ENCODE peak calls at places on chromosome 12, in seven cellular contexts. One of them, this sample, is unnamed.
A peak's percentile ranks its signal among the peaks of the same experiment; 100 is the strongest.

GRCh38 chr12:70840966-70841365 is 79.6 kb downstream of the PTPRR start:
- DNase-seq in HCT116: no peak
- DNase-seq in keratinocyte: no peak
- DNase-seq in PC-9: no peak
- DNase-seq in hepatocyte: peak; percentile 10
- DNase-seq in MM.1S: no peak
- DNase-seq in H1: no peak
- DNase-seq in this sample: peak; percentile 76

GRCh38 chr12:1912580-1913376 is 5.7 kb downstream of the CACNA2D4 start:
- DNase-seq in H1: no peak
- DNase-seq in MM.1S: no peak
- DNase-seq in hepatocyte: peak; percentile 8
- DNase-seq in HCT116: no peak
- DNase-seq in keratinocyte: no peak
- DNase-seq in PC-9: no peak
- DNase-seq in this sample: peak; percentile 56

GRCh38 chr12:7045913-7046312 is 14.6 kb upstream of the C1S start:
- DNase-seq in MM.1S: no peak
- DNase-seq in keratinocyte: no peak
- DNase-seq in PC-9: no peak
- DNase-seq in hepatocyte: no peak
- DNase-seq in HCT116: no peak
- DNase-seq in H1: no peak
- DNase-seq in this sample: no peak

GRCh38 chr12:122730215-122731014 is at the start of gene HCAR1:
- DNase-seq in PC-9: peak; percentile 58
- DNase-seq in HCT116: no peak
- DNase-seq in keratinocyte: no peak
- DNase-seq in hepatocyte: peak; percentile 24
- DNase-seq in H1: no peak
- DNase-seq in MM.1S: no peak
- DNase-seq in this sample: no peak

GRCh38 chr12:24228371-24228770 is 278.9 kb upstream of the SOX5 start:
- DNase-seq in HCT116: no peak
- DNase-seq in keratinocyte: no peak
- DNase-seq in hepatocyte: no peak
- DNase-seq in MM.1S: no peak
- DNase-seq in PC-9: no peak
- DNase-seq in H1: no peak
- DNase-seq in this sample: no peak

GRCh38 chr12:52720487-52720886 is 17.2 kb upstream of the KRT77 start:
- DNase-seq in PC-9: no peak
- DNase-seq in hepatocyte: no peak
- DNase-seq in keratinocyte: no peak
- DNase-seq in H1: no peak
- DNase-seq in MM.1S: no peak
- DNase-seq in HCT116: no peak
- DNase-seq in this sample: peak; percentile 48

GRCh38 chr12:16675438-16675837 is 69.5 kb upstream of the LMO3 start:
- DNase-seq in keratinocyte: no peak
- DNase-seq in hepatocyte: no peak
- DNase-seq in H1: no peak
- DNase-seq in MM.1S: no peak
- DNase-seq in PC-9: no peak
- DNase-seq in HCT116: no peak
- DNase-seq in this sample: no peak

GRCh38 chr12:93315907-93316622 is 61.7 kb upstream of the NUDT4 start:
- DNase-seq in keratinocyte: no peak
- DNase-seq in MM.1S: no peak
- DNase-seq in HCT116: no peak
- DNase-seq in PC-9: no peak
- DNase-seq in H1: no peak
- DNase-seq in hepatocyte: peak; percentile 13
- DNase-seq in this sample: no peak

DNA sequence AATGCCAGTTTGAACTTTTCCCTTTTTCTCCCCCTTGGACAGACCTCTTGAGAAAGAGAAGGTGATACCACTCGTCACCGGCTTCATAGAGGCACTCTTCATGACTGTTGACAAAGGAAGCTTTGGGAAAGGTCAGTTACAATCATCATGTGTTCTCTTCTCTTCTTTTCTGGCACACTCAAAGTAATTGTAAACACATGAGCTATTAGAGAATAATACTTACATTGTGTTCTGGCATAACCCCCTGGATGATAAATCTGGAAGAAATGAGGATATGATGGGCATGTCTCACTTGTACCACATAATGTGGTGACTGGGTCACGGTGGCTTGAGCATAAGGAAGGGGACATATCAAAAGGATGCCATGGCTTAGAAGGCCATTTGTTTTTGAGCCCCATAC is 20.0 kb downstream of the UTP20 start:
- DNase-seq in keratinocyte: no peak
- DNase-seq in H1: no peak
- DNase-seq in MM.1S: no peak
- DNase-seq in hepatocyte: no peak
- DNase-seq in HCT116: peak; percentile 21
- DNase-seq in PC-9: no peak
- DNase-seq in this sample: peak; percentile 14
- H3K4me2 ChIP-seq in keratinocyte: no peak overlapping the region
- H3K4me2 ChIP-seq in H1: no peak overlapping the region
- H3K4me2 ChIP-seq in MM.1S: no peak overlapping the region
- H3K4me2 ChIP-seq in hepatocyte: no peak overlapping the region
- H3K4me2 ChIP-seq in HCT116: no peak overlapping the region
- H3K4me2 ChIP-seq in PC-9: no peak overlapping the region
- H3K4me2 ChIP-seq in this sample: no peak overlapping the region

GRCh38 chr12:106138279-106138645 is 492 bp downstream of the NUAK1 start:
- DNase-seq in hepatocyte: peak; percentile 24
- DNase-seq in PC-9: no peak
- DNase-seq in keratinocyte: no peak
- DNase-seq in HCT116: no peak
- DNase-seq in H1: no peak
- DNase-seq in MM.1S: no peak
- DNase-seq in this sample: peak; percentile 58
- H3K4me3 ChIP-seq in hepatocyte: peak overlapping the region; percentile 85
- H3K4me3 ChIP-seq in PC-9: peak overlapping the region; percentile 78
- H3K4me3 ChIP-seq in keratinocyte: peak overlapping the region; percentile 81
- H3K4me3 ChIP-seq in HCT116: peak overlapping the region; percentile 65
- H3K4me3 ChIP-seq in H1: peak overlapping the region; percentile 78
- H3K4me3 ChIP-seq in MM.1S: peak overlapping the region; percentile 96
- H3K4me3 ChIP-seq in this sample: peak overlapping the region; percentile 88

GRCh38 chr12:9064201-9064814 is 51.4 kb downstream of the A2M start:
- DNase-seq in H1: no peak
- DNase-seq in PC-9: peak; percentile 55
- DNase-seq in hepatocyte: peak; percentile 90
- DNase-seq in HCT116: peak; percentile 42
- DNase-seq in keratinocyte: no peak
- DNase-seq in MM.1S: peak; percentile 85
- DNase-seq in this sample: peak; percentile 74

GRCh38 chr12:9066183-9066623 is 49.5 kb downstream of the A2M start:
- DNase-seq in keratinocyte: no peak
- DNase-seq in hepatocyte: no peak
- DNase-seq in H1: no peak
- DNase-seq in MM.1S: no peak
- DNase-seq in PC-9: no peak
- DNase-seq in HCT116: no peak
- DNase-seq in this sample: no peak

GRCh38 chr12:9066755-9067433 is 48.8 kb downstream of the A2M start:
- DNase-seq in hepatocyte: no peak
- DNase-seq in MM.1S: no peak
- DNase-seq in PC-9: no peak
- DNase-seq in H1: no peak
- DNase-seq in keratinocyte: no peak
- DNase-seq in HCT116: no peak
- DNase-seq in this sample: peak; percentile 14

GRCh38 chr12:9065607-9065856 is 50.2 kb downstream of the A2M start:
- DNase-seq in H1: no peak
- DNase-seq in HCT116: no peak
- DNase-seq in PC-9: no peak
- DNase-seq in MM.1S: no peak
- DNase-seq in hepatocyte: no peak
- DNase-seq in keratinocyte: no peak
- DNase-seq in this sample: no peak

DNA sequence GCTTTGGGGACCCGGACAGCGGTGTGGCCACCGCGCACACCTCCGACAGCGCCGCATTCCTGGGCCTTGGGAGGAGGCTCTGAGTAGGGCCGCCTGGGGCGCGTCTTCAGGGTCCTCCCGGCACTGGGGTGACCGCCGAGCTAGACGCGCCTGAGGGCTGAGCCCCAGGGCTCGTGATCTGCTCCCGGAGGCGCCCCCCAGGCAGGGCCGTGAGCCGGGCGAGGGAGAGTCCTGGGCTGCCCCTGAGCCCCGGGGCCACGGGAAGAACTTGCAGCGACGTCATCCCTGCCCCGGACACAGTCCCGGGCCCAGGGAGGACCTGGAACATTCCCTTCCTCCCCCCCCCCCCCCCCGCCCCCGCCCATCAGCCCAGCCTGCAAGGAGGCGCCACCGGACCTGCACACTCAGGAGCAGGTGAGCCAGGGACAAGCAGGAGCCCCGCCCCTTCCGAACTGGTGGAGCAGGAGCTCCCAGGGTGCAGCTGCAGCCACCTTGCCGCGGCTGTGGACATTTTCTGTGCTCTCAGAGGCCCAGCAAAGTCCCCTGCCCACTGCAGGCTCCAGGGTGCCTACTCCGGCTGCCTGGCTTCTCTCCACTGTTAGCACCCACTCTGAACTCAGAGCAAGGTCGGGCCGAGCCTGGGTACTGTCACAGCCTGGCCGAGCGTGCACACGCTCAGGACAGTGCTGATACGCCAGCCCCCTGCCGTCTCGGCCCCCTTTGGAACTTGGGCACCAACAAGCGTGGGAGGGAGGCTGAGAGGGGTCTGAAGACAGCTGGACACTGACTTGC is 50.7 kb downstream of the A2M start:
- DNase-seq in hepatocyte: peak; percentile 93
- DNase-seq in MM.1S: peak; percentile 68
- DNase-seq in HCT116: peak; percentile 71
- DNase-seq in PC-9: peak; percentile 63
- DNase-seq in H1: peak; percentile 85
- DNase-seq in keratinocyte: peak; percentile 33
- DNase-seq in this sample: peak; percentile 62
- TF ChIP-seq EZH2 in hepatocyte: no peak
- TF ChIP-seq EZH2 in MM.1S: no peak
- TF ChIP-seq EZH2 in HCT116: no peak
- TF ChIP-seq EZH2 in PC-9: no peak
- TF ChIP-seq EZH2 in H1: no peak
- TF ChIP-seq EZH2 in keratinocyte: no peak
- TF ChIP-seq EZH2 in this sample: no peak

GRCh38 chr12:8950287-8950574 is 786 bp upstream of the M6PR start:
- DNase-seq in H1: no peak
- DNase-seq in PC-9: no peak
- DNase-seq in MM.1S: no peak
- DNase-seq in keratinocyte: no peak
- DNase-seq in HCT116: no peak
- DNase-seq in hepatocyte: no peak
- DNase-seq in this sample: no peak
- H3K4me2 ChIP-seq in H1: peak overlapping the region; percentile 83
- H3K4me2 ChIP-seq in PC-9: peak overlapping the region; percentile 89
- H3K4me2 ChIP-seq in MM.1S: peak overlapping the region; percentile 84
- H3K4me2 ChIP-seq in keratinocyte: peak overlapping the region; percentile 94
- H3K4me2 ChIP-seq in HCT116: peak overlapping the region; percentile 92
- H3K4me2 ChIP-seq in hepatocyte: peak overlapping the region; percentile 81
- H3K4me2 ChIP-seq in this sample: peak overlapping the region; percentile 94

GRCh38 chr12:30820406-30820946 is 65.7 kb upstream of the CAPRIN2 start:
- DNase-seq in hepatocyte: no peak
- DNase-seq in keratinocyte: no peak
- DNase-seq in HCT116: no peak
- DNase-seq in H1: no peak
- DNase-seq in MM.1S: no peak
- DNase-seq in PC-9: no peak
- DNase-seq in this sample: no peak
- H3K4me3 ChIP-seq in hepatocyte: no peak overlapping the region
- H3K4me3 ChIP-seq in keratinocyte: no peak overlapping the region
- H3K4me3 ChIP-seq in HCT116: no peak overlapping the region
- H3K4me3 ChIP-seq in H1: no peak overlapping the region
- H3K4me3 ChIP-seq in MM.1S: no peak overlapping the region
- H3K4me3 ChIP-seq in PC-9: no peak overlapping the region
- H3K4me3 ChIP-seq in this sample: no peak overlapping the region

GRCh38 chr12:54127538-54128259 is 61.1 kb downstream of the SMUG1 start:
- DNase-seq in hepatocyte: no peak
- DNase-seq in PC-9: no peak
- DNase-seq in MM.1S: no peak
- DNase-seq in HCT116: no peak
- DNase-seq in H1: no peak
- DNase-seq in keratinocyte: no peak
- DNase-seq in this sample: no peak
- TF ChIP-seq EZH2 in hepatocyte: no peak
- TF ChIP-seq EZH2 in PC-9: no peak
- TF ChIP-seq EZH2 in MM.1S: no peak
- TF ChIP-seq EZH2 in HCT116: no peak
- TF ChIP-seq EZH2 in H1: peak; percentile 78
- TF ChIP-seq EZH2 in keratinocyte: no peak
- TF ChIP-seq EZH2 in this sample: no peak

GRCh38 chr12:2961705-2962104 is 2.5 kb downstream of the TEAD4 start:
- DNase-seq in H1: no peak
- DNase-seq in MM.1S: no peak
- DNase-seq in HCT116: no peak
- DNase-seq in PC-9: no peak
- DNase-seq in keratinocyte: no peak
- DNase-seq in hepatocyte: no peak
- DNase-seq in this sample: no peak
- H3K4me2 ChIP-seq in H1: peak overlapping the region; percentile 97
- H3K4me2 ChIP-seq in MM.1S: no peak overlapping the region
- H3K4me2 ChIP-seq in HCT116: peak overlapping the region; percentile 98
- H3K4me2 ChIP-seq in PC-9: peak overlapping the region; percentile 84
- H3K4me2 ChIP-seq in keratinocyte: no peak overlapping the region
- H3K4me2 ChIP-seq in hepatocyte: peak overlapping the region; percentile 97
- H3K4me2 ChIP-seq in this sample: no peak overlapping the region

This sample was measured in GM23248.